ENCODE peak calls at places on chromosomes 5 and 9, in ten cellular contexts. One of them, this sample, is unnamed.

GRCh38 chr9:79233542-79233941 is 338.2 kb upstream of the TLE4 start:
- DNase-seq in HCT116: peak; percentile 22
- DNase-seq in cardiac muscle cell: no peak
- DNase-seq in adrenal gland: no peak
- DNase-seq in tibial artery: no peak
- DNase-seq in uterus: no peak
- DNase-seq in stomach: no peak
- DNase-seq in astrocyte: no peak
- DNase-seq in ovary: no peak
- DNase-seq in CD4-positive, alpha-beta T cell: no peak
- DNase-seq in this sample: no peak

GRCh38 chr5:121681200-121681855 is 170.4 kb upstream of the FTMT start:
- DNase-seq in HCT116: no peak
- DNase-seq in cardiac muscle cell: no peak
- DNase-seq in adrenal gland: no peak
- DNase-seq in tibial artery: no peak
- DNase-seq in uterus: no peak
- DNase-seq in stomach: no peak
- DNase-seq in astrocyte: no peak
- DNase-seq in ovary: no peak
- DNase-seq in CD4-positive, alpha-beta T cell: no peak
- DNase-seq in this sample: no peak

GRCh38 chr9:132507670-132508469 is 74.5 kb upstream of the BARHL1 start:
- DNase-seq in HCT116: peak; percentile 37
- DNase-seq in cardiac muscle cell: peak; percentile 79
- DNase-seq in adrenal gland: peak; percentile 76
- DNase-seq in tibial artery: no peak
- DNase-seq in uterus: peak; percentile 39
- DNase-seq in stomach: peak; percentile 70
- DNase-seq in astrocyte: peak; percentile 25
- DNase-seq in ovary: peak; percentile 45
- DNase-seq in CD4-positive, alpha-beta T cell: peak; percentile 49
- DNase-seq in this sample: no peak

GRCh38 chr5:127235136-127235535 is 55.5 kb upstream of the MEGF10 start:
- DNase-seq in HCT116: no peak
- DNase-seq in cardiac muscle cell: no peak
- DNase-seq in adrenal gland: no peak
- DNase-seq in tibial artery: no peak
- DNase-seq in uterus: no peak
- DNase-seq in stomach: no peak
- DNase-seq in astrocyte: peak; percentile 13
- DNase-seq in ovary: no peak
- DNase-seq in CD4-positive, alpha-beta T cell: no peak
- DNase-seq in this sample: no peak

GRCh38 chr5:40834391-40834848 is 602 bp downstream of the RPL37 start:
- DNase-seq in HCT116: no peak
- DNase-seq in cardiac muscle cell: peak; percentile 52
- DNase-seq in adrenal gland: peak; percentile 51
- DNase-seq in tibial artery: no peak
- DNase-seq in uterus: no peak
- DNase-seq in stomach: peak; percentile 39
- DNase-seq in astrocyte: peak; percentile 29
- DNase-seq in ovary: no peak
- DNase-seq in CD4-positive, alpha-beta T cell: peak; percentile 28
- DNase-seq in this sample: no peak

GRCh38 chr5:32805966-32806626 is 95.0 kb downstream of the NPR3 start:
- DNase-seq in HCT116: no peak
- DNase-seq in cardiac muscle cell: no peak
- DNase-seq in adrenal gland: no peak
- DNase-seq in tibial artery: no peak
- DNase-seq in uterus: no peak
- DNase-seq in stomach: no peak
- DNase-seq in astrocyte: peak; percentile 70
- DNase-seq in ovary: no peak
- DNase-seq in CD4-positive, alpha-beta T cell: no peak
- DNase-seq in this sample: no peak

GRCh38 chr5:172743112-172743959 is 27.7 kb downstream of the DUSP1 start:
- DNase-seq in HCT116: no peak
- DNase-seq in cardiac muscle cell: no peak
- DNase-seq in adrenal gland: peak; percentile 11
- DNase-seq in tibial artery: no peak
- DNase-seq in uterus: no peak
- DNase-seq in stomach: no peak
- DNase-seq in astrocyte: no peak
- DNase-seq in ovary: no peak
- DNase-seq in CD4-positive, alpha-beta T cell: no peak
- DNase-seq in this sample: no peak

GRCh38 chr5:132176543-132176945 is 51.1 kb downstream of the P4HA2 start:
- DNase-seq in HCT116: no peak
- DNase-seq in cardiac muscle cell: no peak
- DNase-seq in adrenal gland: no peak
- DNase-seq in tibial artery: no peak
- DNase-seq in uterus: no peak
- DNase-seq in stomach: no peak
- DNase-seq in astrocyte: no peak
- DNase-seq in ovary: no peak
- DNase-seq in CD4-positive, alpha-beta T cell: no peak
- DNase-seq in this sample: no peak

GRCh38 chr9:73437758-73438157 is 286.1 kb downstream of the ANXA1 start:
- DNase-seq in HCT116: peak; percentile 3
- DNase-seq in cardiac muscle cell: no peak
- DNase-seq in adrenal gland: no peak
- DNase-seq in tibial artery: no peak
- DNase-seq in uterus: no peak
- DNase-seq in stomach: no peak
- DNase-seq in astrocyte: peak; percentile 23
- DNase-seq in ovary: no peak
- DNase-seq in CD4-positive, alpha-beta T cell: no peak
- DNase-seq in this sample: no peak

DNA sequence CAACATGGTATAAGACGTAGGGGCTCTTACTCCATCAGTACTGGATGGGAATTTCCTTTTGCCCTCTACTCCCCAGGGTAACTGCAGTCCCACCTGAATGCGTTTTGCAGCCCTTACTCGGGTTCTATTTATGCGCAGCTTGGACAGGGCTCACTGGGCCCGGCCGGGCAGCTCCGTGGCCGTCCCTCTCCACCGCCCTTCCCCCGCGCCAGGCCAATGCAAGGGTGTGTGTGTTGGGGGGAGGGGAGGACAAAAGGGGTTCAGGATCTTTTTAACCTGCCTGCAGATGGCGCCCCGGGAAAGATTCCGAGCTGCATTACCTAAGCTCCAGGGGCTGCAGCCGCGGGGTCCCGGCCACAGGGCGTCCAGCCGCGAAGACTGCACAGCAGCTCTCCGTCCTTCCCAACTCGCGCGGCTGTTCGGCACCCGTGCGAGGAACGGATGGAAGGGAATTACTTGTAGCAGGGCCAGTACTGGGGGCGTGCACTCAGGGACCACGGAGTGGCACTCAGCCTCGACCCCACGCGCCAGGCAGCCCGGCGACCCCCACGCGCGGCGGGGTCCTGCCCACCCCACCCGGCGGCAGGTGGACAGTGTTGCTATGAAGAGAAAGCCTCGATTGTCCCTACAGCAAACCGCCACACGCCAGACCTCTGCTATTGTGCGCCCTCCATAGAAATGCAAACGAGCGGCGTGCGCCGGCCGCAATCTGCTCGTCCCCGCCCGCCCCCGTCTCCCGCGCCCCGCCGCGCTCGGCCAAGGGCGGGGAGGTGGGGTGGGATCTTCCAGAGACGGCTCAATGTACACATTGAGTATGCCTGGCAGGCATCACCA is 966 bp upstream of the GADD45G start:
- DNase-seq in HCT116: no peak
- DNase-seq in cardiac muscle cell: peak; percentile 94
- DNase-seq in adrenal gland: peak; percentile 93
- DNase-seq in tibial artery: peak; percentile 83
- DNase-seq in uterus: peak; percentile 75
- DNase-seq in stomach: peak; percentile 81
- DNase-seq in astrocyte: peak; percentile 27
- DNase-seq in ovary: peak; percentile 80
- DNase-seq in CD4-positive, alpha-beta T cell: no peak
- DNase-seq in this sample: peak; percentile 88
- TF ChIP-seq CTCF in HCT116: peak; percentile 40
- TF ChIP-seq CTCF in cardiac muscle cell: peak; percentile 36
- TF ChIP-seq CTCF in adrenal gland: peak; percentile 60
- TF ChIP-seq CTCF in tibial artery: peak; percentile 36
- TF ChIP-seq CTCF in uterus: peak; percentile 56
- TF ChIP-seq CTCF in stomach: no peak
- TF ChIP-seq CTCF in astrocyte: peak; percentile 22
- TF ChIP-seq CTCF in ovary: peak; percentile 68
- TF ChIP-seq CTCF in CD4-positive, alpha-beta T cell: peak; percentile 33
- TF ChIP-seq CTCF in this sample: peak; percentile 54

GRCh38 chr5:14665110-14665822 is 748 bp downstream of the OTULIN start:
- DNase-seq in HCT116: no peak
- DNase-seq in cardiac muscle cell: peak; percentile 59
- DNase-seq in adrenal gland: peak; percentile 50
- DNase-seq in tibial artery: no peak
- DNase-seq in uterus: no peak
- DNase-seq in stomach: peak; percentile 45
- DNase-seq in astrocyte: no peak
- DNase-seq in ovary: peak; percentile 16
- DNase-seq in CD4-positive, alpha-beta T cell: no peak
- DNase-seq in this sample: peak; percentile 69

GRCh38 chr5:14667770-14668169 is 3.3 kb downstream of the OTULIN start:
- DNase-seq in HCT116: no peak
- DNase-seq in cardiac muscle cell: no peak
- DNase-seq in adrenal gland: no peak
- DNase-seq in tibial artery: no peak
- DNase-seq in uterus: no peak
- DNase-seq in stomach: no peak
- DNase-seq in astrocyte: no peak
- DNase-seq in ovary: no peak
- DNase-seq in CD4-positive, alpha-beta T cell: no peak
- DNase-seq in this sample: no peak

GRCh38 chr5:14664270-14665109 is at the start of gene OTULIN:
- DNase-seq in HCT116: peak; percentile 72
- DNase-seq in cardiac muscle cell: peak; percentile 96
- DNase-seq in adrenal gland: peak; percentile 90
- DNase-seq in tibial artery: peak; percentile 95
- DNase-seq in uterus: peak; percentile 86
- DNase-seq in stomach: peak; percentile 90
- DNase-seq in astrocyte: peak; percentile 67
- DNase-seq in ovary: peak; percentile 91
- DNase-seq in CD4-positive, alpha-beta T cell: peak; percentile 62
- DNase-seq in this sample: peak; percentile 96

GRCh38 chr5:14667290-14667689 is 2.8 kb downstream of the OTULIN start:
- DNase-seq in HCT116: no peak
- DNase-seq in cardiac muscle cell: no peak
- DNase-seq in adrenal gland: no peak
- DNase-seq in tibial artery: no peak
- DNase-seq in uterus: no peak
- DNase-seq in stomach: no peak
- DNase-seq in astrocyte: no peak
- DNase-seq in ovary: no peak
- DNase-seq in CD4-positive, alpha-beta T cell: no peak
- DNase-seq in this sample: no peak

DNA sequence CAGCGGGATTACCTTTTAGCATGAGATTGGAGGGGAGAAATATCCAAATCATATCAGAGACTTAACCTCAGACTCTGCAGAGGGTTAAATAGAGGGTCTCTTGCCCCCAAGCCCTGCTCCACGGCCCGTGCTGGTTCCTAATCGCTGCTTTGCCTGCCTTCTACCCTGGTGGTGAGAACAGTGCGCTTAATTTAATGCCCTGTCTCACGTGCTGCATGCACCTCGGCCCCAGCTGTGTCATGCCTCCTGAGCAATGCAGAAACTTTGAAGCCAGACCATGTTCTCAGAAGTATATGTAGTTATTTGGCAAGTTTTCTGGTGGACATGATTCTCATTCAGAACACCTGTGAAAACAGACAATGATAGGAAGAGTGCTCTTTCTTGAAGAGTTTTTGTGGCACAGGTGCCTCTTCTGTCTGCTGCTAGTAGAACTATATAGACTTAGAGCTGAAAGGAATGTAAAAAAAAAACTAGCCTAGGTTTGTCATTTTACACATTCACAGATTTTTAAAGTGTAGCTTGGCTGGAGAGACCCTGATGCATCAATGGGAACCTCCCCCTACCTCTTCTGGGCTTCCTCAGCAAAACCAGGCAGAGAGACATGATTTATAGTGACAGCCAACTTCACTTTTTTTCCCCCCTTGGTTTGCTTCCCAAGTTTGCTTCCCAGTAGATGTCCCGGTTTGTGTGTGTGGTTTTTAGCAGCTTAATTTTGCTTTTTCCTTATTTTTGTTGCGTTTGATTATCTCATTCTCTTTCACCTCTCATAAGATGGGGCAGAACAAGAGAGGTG is 1.6 kb downstream of the OTULIN start:
- DNase-seq in HCT116: no peak
- DNase-seq in cardiac muscle cell: no peak
- DNase-seq in adrenal gland: no peak
- DNase-seq in tibial artery: no peak
- DNase-seq in uterus: no peak
- DNase-seq in stomach: no peak
- DNase-seq in astrocyte: no peak
- DNase-seq in ovary: no peak
- DNase-seq in CD4-positive, alpha-beta T cell: peak; percentile 25
- DNase-seq in this sample: peak; percentile 64
- H3K27ac ChIP-seq in HCT116: no peak overlapping the region
- H3K27ac ChIP-seq in cardiac muscle cell: no peak overlapping the region
- H3K27ac ChIP-seq in adrenal gland: no peak overlapping the region
- H3K27ac ChIP-seq in tibial artery: no peak overlapping the region
- H3K27ac ChIP-seq in uterus: no peak overlapping the region
- H3K27ac ChIP-seq in stomach: peak overlapping the region; percentile 95
- H3K27ac ChIP-seq in astrocyte: no peak overlapping the region
- H3K27ac ChIP-seq in ovary: no peak overlapping the region
- H3K27ac ChIP-seq in CD4-positive, alpha-beta T cell: peak overlapping the region; percentile 55
- H3K27ac ChIP-seq in this sample: no peak overlapping the region

DNA sequence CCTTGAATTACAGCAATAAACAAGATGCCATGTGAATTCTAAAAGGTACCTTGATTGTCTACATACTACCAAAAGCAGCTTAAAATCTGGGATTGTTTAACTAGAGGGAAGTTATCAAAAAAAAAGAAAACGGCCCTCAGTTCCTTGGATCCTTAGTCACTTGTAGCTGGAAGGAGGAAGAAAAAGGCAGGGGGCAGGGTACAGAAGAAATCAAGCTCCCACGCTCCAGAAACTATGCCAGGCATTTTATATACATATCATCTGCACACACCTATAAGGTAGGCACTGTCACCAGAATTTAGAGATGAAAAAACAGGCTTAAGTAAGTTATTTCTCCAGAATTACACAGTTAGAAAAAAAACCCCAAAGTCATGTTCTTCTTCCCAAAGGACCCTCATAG is 63.4 kb downstream of the SCAI start:
- DNase-seq in HCT116: no peak
- DNase-seq in cardiac muscle cell: no peak
- DNase-seq in adrenal gland: no peak
- DNase-seq in tibial artery: no peak
- DNase-seq in uterus: no peak
- DNase-seq in stomach: no peak
- DNase-seq in astrocyte: no peak
- DNase-seq in ovary: no peak
- DNase-seq in CD4-positive, alpha-beta T cell: no peak
- DNase-seq in this sample: no peak
- H3K9me3 ChIP-seq in HCT116: peaks cover 8% of the 10 kb centered on the region
- H3K9me3 ChIP-seq in cardiac muscle cell: no peaks in the 10 kb centered on the region
- H3K9me3 ChIP-seq in adrenal gland: no peaks in the 10 kb centered on the region
- H3K9me3 ChIP-seq in tibial artery: no peaks in the 10 kb centered on the region
- H3K9me3 ChIP-seq in uterus: no peaks in the 10 kb centered on the region
- H3K9me3 ChIP-seq in stomach: peaks cover 9% of the 10 kb centered on the region
- H3K9me3 ChIP-seq in astrocyte: peaks cover 2% of the 10 kb centered on the region
- H3K9me3 ChIP-seq in ovary: no peaks in the 10 kb centered on the region
- H3K9me3 ChIP-seq in CD4-positive, alpha-beta T cell: peaks cover 21% of the 10 kb centered on the region
- H3K9me3 ChIP-seq in this sample: no peaks in the 10 kb centered on the region

GRCh38 chr9:91824591-91825339 is 125.3 kb downstream of the ROR2 start:
- DNase-seq in HCT116: no peak
- DNase-seq in cardiac muscle cell: no peak
- DNase-seq in adrenal gland: no peak
- DNase-seq in tibial artery: peak; percentile 40
- DNase-seq in uterus: peak; percentile 75
- DNase-seq in stomach: no peak
- DNase-seq in astrocyte: no peak
- DNase-seq in ovary: no peak
- DNase-seq in CD4-positive, alpha-beta T cell: no peak
- DNase-seq in this sample: no peak
- TF ChIP-seq CTCF in HCT116: no peak
- TF ChIP-seq CTCF in cardiac muscle cell: no peak
- TF ChIP-seq CTCF in adrenal gland: no peak
- TF ChIP-seq CTCF in tibial artery: no peak
- TF ChIP-seq CTCF in uterus: no peak
- TF ChIP-seq CTCF in stomach: no peak
- TF ChIP-seq CTCF in astrocyte: no peak
- TF ChIP-seq CTCF in ovary: no peak
- TF ChIP-seq CTCF in CD4-positive, alpha-beta T cell: no peak
- TF ChIP-seq CTCF in this sample: no peak

This sample was measured in upper lobe of right lung.